ENCODE peak calls at places on chromosomes 2 and 18, in eight cellular contexts. V, P, E, I, H, W, K and Z are unnamed samples.

GRCh38 chr2:159285929-159286708 is at the start of gene WDSUB1:
- DNase-seq in E (peak), W (peak), K (peak), H (no peak), I (peak), P (peak), V (peak), Z (no peak)

GRCh38 chr18:24987271-24987932 is 364.6 kb downstream of the ZNF521 start:
- DNase-seq in I (peak), W (no peak), V (peak), P (no peak), E (no peak), K (peak), H (no peak), Z (no peak)

GRCh38 chr18:62741118-62741566 is 25.8 kb downstream of the PHLPP1 start:
- DNase-seq in W (no peak), V (no peak), H (no peak), K (peak), I (peak), P (peak), E (no peak), Z (no peak)

GRCh38 chr2:58866040-58866439 is 624.9 kb upstream of the FANCL start:
- DNase-seq in H (no peak), K (no peak), W (peak), I (no peak), E (no peak), P (no peak), V (peak), Z (no peak)

GRCh38 chr18:22250591-22250996 is 81.2 kb downstream of the GATA6 start:
- DNase-seq in E (no peak), H (no peak), P (no peak), W (no peak), I (no peak), K (peak), V (peak), Z (no peak)

GRCh38 chr2:103788875-103789715 is 1027.3 kb downstream of the TMEM182 start:
- DNase-seq in P (no peak), I (no peak), H (no peak), W (no peak), V (peak), E (no peak), K (peak), Z (no peak)

GRCh38 chr18:23259701-23260661 is 124.7 kb downstream of the CABLES1 start:
- DNase-seq in V (peak), W (no peak), H (peak), E (peak), P (peak), I (peak), K (peak), Z (no peak)

GRCh38 chr2:84175340-84175739 is 283.7 kb downstream of the SUCLG1 start:
- DNase-seq in K (no peak), W (no peak), I (no peak), P (no peak), H (no peak), V (no peak), E (no peak), Z (no peak)

GRCh38 chr2:196277002-196277401 is 105.6 kb upstream of the STK17B start:
- DNase-seq in K (no peak), W (peak), E (no peak), V (no peak), P (peak), H (peak), I (peak), Z (no peak)

GRCh38 chr18:79378416-79379250 is 17.1 kb upstream of the NFATC1 start:
- DNase-seq in H (peak), W (peak), K (peak), E (peak), P (peak), I (peak), V (peak), Z (no peak)

GRCh38 chr18:22790545-22791415 is 142.3 kb upstream of the RBBP8 start:
- DNase-seq in H (peak), P (no peak), W (no peak), V (no peak), E (no peak), I (no peak), K (no peak), Z (no peak)

GRCh38 chr18:31658670-31659573 is 25.5 kb downstream of the B4GALT6 start:
- DNase-seq in V (no peak), H (peak), I (no peak), W (peak), K (peak), P (no peak), E (no peak), Z (no peak)

GRCh38 chr2:24881623-24882022 is 38.4 kb downstream of the ADCY3 start:
- DNase-seq in P (peak), E (no peak), H (peak), V (no peak), W (no peak), K (no peak), I (no peak), Z (no peak)

GRCh38 chr2:60676950-60677349 is 79.1 kb upstream of the PAPOLG start:
- DNase-seq in H (no peak), P (no peak), E (no peak), W (no peak), V (no peak), I (no peak), K (no peak), Z (no peak)

GRCh38 chr18:21179590-21180220 is 62.3 kb upstream of the GREB1L start:
- DNase-seq in I (peak), H (peak), W (peak), P (peak), V (peak), E (no peak), K (peak), Z (no peak)

GRCh38 chr2:132958887-132959286 is 288.9 kb upstream of the LYPD1 start:
- DNase-seq in E (no peak), H (no peak), W (no peak), I (no peak), V (no peak), K (no peak), P (no peak), Z (no peak)

GRCh38 chr18:79897940-79898625 is 53.4 kb downstream of the SLC66A2 start:
- DNase-seq in P (no peak), K (no peak), V (no peak), W (no peak), I (no peak), H (no peak), E (peak), Z (no peak)

GRCh38 chr2:207987025-207987716 is 38.2 kb downstream of the PLEKHM3 start:
- DNase-seq in W (no peak), V (no peak), P (no peak), H (no peak), K (no peak), I (no peak), E (no peak), Z (no peak)

GRCh38 chr2:181685150-181685688 is 4.9 kb upstream of the NEUROD1 start:
- DNase-seq in W (no peak), P (no peak), I (peak), K (peak), H (no peak), V (peak), E (peak), Z (no peak)

GRCh38 chr18:27605107-27605834 is 420.2 kb upstream of the CHST9 start:
- DNase-seq in V (peak), P (peak), E (peak), I (peak), K (peak), H (peak), W (peak), Z (peak)

GRCh38 chr2:26043862-26044736 is 10.2 kb downstream of the RAB10 start:
- DNase-seq in K (peak), W (peak), V (no peak), P (no peak), I (no peak), E (no peak), H (no peak), Z (no peak)

GRCh38 chr18:13577091-13577697 is 149.2 kb downstream of the FAM210A start:
- DNase-seq in V (no peak), W (no peak), I (peak), P (no peak), E (peak), K (peak), H (no peak), Z (no peak)

GRCh38 chr2:68190991-68191731 is 33.5 kb downstream of the PNO1 start:
- DNase-seq in K (peak), W (no peak), H (no peak), V (no peak), P (no peak), I (peak), E (no peak), Z (no peak)

GRCh38 chr2:9558948-9559381 is 3.3 kb upstream of the ADAM17 start:
- DNase-seq in P (no peak), K (peak), V (no peak), I (peak), H (no peak), W (no peak), E (peak), Z (peak)

DNA sequence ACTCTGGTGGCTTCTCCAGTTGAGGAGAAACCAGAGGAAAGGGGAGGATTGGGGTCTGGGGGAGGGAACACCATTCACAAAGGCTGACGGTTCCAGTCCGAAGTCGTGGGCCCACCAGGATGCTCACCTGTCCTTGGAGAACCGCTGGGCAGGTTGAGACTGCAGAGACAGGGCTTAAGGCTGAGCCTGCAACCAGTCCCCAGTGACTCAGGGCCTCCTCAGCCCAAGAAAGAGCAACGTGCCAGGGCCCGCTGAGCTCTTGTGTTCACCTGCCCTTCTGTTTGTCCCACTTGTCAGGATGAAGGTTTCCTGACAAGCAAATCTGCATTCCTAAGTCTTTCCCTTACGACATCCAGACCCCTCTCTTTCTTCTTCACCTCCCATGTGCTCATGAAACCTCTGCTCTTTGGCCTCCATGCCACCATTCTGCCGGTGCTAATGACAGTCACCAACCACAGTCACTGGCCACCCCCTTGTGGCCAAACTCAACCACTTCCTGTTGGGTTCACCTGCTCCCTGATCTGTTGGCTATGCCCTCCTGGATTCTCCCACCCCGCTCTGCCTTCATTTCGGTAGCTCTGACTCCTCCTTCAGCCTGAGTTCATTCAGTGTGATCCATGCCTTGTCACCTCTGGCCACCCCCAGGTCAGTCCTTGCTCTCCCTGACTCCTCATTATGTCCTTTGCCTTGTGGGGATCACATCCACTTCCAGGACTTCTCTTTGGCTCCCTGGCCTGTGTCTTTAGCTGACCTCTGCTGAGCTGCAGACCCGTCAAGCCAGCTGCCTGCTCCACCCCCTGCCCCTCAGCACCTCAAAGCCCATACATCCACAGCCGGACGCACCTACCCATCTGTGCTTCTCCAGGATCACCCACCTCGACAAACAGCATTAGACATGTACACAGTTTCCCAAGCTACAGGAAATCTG is 17.6 kb downstream of the EMX1 start:
- DNase-seq in E (no peak), W (peak), V (peak), I (no peak), H (peak), K (no peak), P (peak), Z (peak)
- TF ChIP-seq CTCF in E (peak), W (peak), V (peak), I (no peak), H (peak), K (no peak), P (peak), Z (peak)

GRCh38 chr2:20491739-20492531 is 45.1 kb downstream of the RHOB start:
- DNase-seq in K (peak), I (no peak), V (no peak), P (peak), H (no peak), W (no peak), E (no peak), Z (no peak)

GRCh38 chr2:20496069-20496468 is 49.2 kb downstream of the RHOB start:
- DNase-seq in H (no peak), V (no peak), W (no peak), E (peak), K (peak), I (peak), P (no peak), Z (no peak)

GRCh38 chr2:20496477-20496876 is 49.6 kb downstream of the RHOB start:
- DNase-seq in K (peak), I (no peak), W (no peak), E (no peak), P (no peak), V (no peak), H (no peak), Z (no peak)

GRCh38 chr2:20496942-20497341 is 50.1 kb downstream of the RHOB start:
- DNase-seq in K (no peak), E (no peak), W (no peak), V (no peak), H (no peak), P (no peak), I (no peak), Z (no peak)

GRCh38 chr2:20494246-20494645 is 47.4 kb downstream of the RHOB start:
- DNase-seq in K (peak), I (peak), W (no peak), P (no peak), E (no peak), H (no peak), V (no peak), Z (no peak)
- H2AFZ ChIP-seq in K (no peak), I (no peak), W (no peak), P (no peak), E (peak), H (no peak), V (no peak), Z (no peak)

GRCh38 chr2:38932586-38932985 is 42.9 kb downstream of the ARHGEF33 start:
- DNase-seq in W (no peak), E (no peak), I (peak), V (no peak), P (no peak), H (no peak), K (no peak), Z (no peak)

GRCh38 chr2:38933653-38934052 is 44.0 kb downstream of the ARHGEF33 start:
- DNase-seq in W (no peak), V (no peak), P (no peak), E (no peak), H (no peak), I (peak), K (peak), Z (no peak)

GRCh38 chr2:38935568-38936172 is 46.0 kb downstream of the ARHGEF33 start:
- DNase-seq in W (no peak), H (no peak), P (no peak), I (peak), E (peak), K (peak), V (no peak), Z (no peak)

GRCh38 chr2:38930600-38930999 is 40.9 kb downstream of the ARHGEF33 start:
- DNase-seq in K (no peak), P (no peak), H (no peak), V (no peak), I (no peak), W (no peak), E (no peak), Z (no peak)

DNA sequence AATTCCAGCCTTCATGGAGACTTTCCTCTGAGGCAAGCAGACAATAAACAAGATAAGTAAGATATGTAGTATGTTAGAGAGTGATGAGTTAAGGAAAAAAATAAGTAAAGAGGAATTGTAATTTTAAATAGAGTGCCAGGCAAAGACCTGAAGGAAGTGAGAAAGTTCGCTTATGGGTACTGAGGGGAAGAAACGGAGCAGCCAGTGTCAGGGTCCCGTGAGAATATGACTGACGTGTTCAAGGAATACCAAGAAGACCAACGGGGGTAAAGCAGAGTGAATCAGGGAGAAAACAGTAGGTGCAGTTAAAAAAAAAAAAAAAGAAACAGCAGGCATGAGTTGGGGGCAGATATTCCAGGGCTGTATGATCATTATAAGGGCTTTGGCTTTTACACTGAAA is 45.1 kb downstream of the ARHGEF33 start:
- DNase-seq in V (no peak), P (no peak), H (no peak), I (no peak), W (no peak), K (no peak), E (no peak), Z (no peak)
- H3K4me2 ChIP-seq in V (no peak), P (no peak), H (no peak), I (no peak), W (no peak), K (no peak), E (no peak), Z (no peak)

GRCh38 chr2:105545731-105546622 is 147.1 kb upstream of the FHL2 start:
- DNase-seq in K (peak), E (peak), W (peak), V (peak), P (peak), H (peak), I (peak), Z (peak)
- TF ChIP-seq CTCF in K (peak), E (peak), W (peak), V (peak), P (peak), H (peak), I (peak), Z (peak)